ENCODE peak calls at places on chromosomes 7 and 10, in four cellular contexts. Q is AG09319; Y is stimulated activated CD4-positive, alpha-beta T cell treated with anti-CD3 and anti-CD28 coated beads, Interleukin-2, amount 100 ng/mL, for 24 hours; V is Calu3. R is an unnamed sample.

GRCh38 chr7:155337946-155338631 is 40.4 kb downstream of the INSIG1 start:
- DNase-seq in Y (no peak), Q (no peak), V (no peak), R (no peak)

GRCh38 chr10:34446046-34446445 is 369.1 kb downstream of the PARD3 start:
- DNase-seq in V (no peak), Y (no peak), Q (no peak), R (no peak)

GRCh38 chr7:155594961-155595366 is 48.6 kb upstream of the CNPY1 start:
- DNase-seq in V (peak; percentile 24), Q (no peak), Y (no peak), R (no peak)

GRCh38 chr7:85160223-85160622 is 26.6 kb downstream of the SEMA3D start:
- DNase-seq in Q (no peak), Y (no peak), V (no peak), R (no peak)

GRCh38 chr7:5709347-5709950 is 72.0 kb downstream of the RNF216 start:
- DNase-seq in Q (peak; percentile 62), Y (no peak), V (no peak), R (no peak)

GRCh38 chr10:14397069-14397468 is 66.3 kb upstream of the FRMD4A start:
- DNase-seq in Y (no peak), Q (peak; percentile 98), V (peak; percentile 33), R (no peak)

GRCh38 chr7:140402178-140402835 is 1.6 kb upstream of the RAB19 start:
- DNase-seq in Q (no peak), Y (no peak), V (no peak), R (no peak)

GRCh38 chr10:103772096-103772845 is 83.1 kb downstream of the SH3PXD2A start:
- DNase-seq in Q (peak; percentile 90), Y (peak; percentile 61), V (peak; percentile 47), R (peak; percentile 78)

GRCh38 chr10:17088118-17088806 is 41.3 kb downstream of the CUBN start:
- DNase-seq in Y (no peak), V (no peak), Q (no peak), R (no peak)

GRCh38 chr7:24825931-24826661 is 68.8 kb upstream of the GSDME start:
- DNase-seq in Y (no peak), Q (no peak), V (peak; percentile 94), R (peak; percentile 26)

GRCh38 chr10:24465124-24465874 is 256.4 kb downstream of the KIAA1217 start:
- DNase-seq in Y (no peak), V (peak; percentile 29), Q (no peak), R (no peak)

R was measured in activated CD4-positive, alpha-beta memory T cell treated with anti-CD3 and anti-CD28 coated beads, Interleukin-2, amount 10 ng/mL, durations not matched to agents 7 days and 5 days.